ENCODE peak calls at places on chromosomes 13 and 19, in six cellular contexts. F, Y, R, M, P and J are unnamed samples.

GRCh38 chr19:3950871-3951861 is 18.3 kb downstream of the NMRK2 start:
- DNase-seq in R (no peak), Y (peak; percentile 81), F (no peak), M (no peak), P (no peak), J (no peak)

GRCh38 chr19:39470724-39471339 is 9.8 kb upstream of the TIMM50 start:
- DNase-seq in F (no peak), M (no peak), Y (no peak), P (no peak), R (no peak), J (no peak)

GRCh38 chr13:92590503-92590908 is 636.1 kb upstream of the GPC6 start:
- DNase-seq in F (no peak), Y (no peak), P (no peak), R (no peak), M (no peak), J (no peak)

GRCh38 chr19:33394723-33395560 is 21.4 kb downstream of the CEBPG start:
- DNase-seq in R (no peak), M (no peak), P (no peak), F (no peak), Y (no peak), J (no peak)

GRCh38 chr13:19822673-19823072 is 39.9 kb upstream of the PSPC1 start:
- DNase-seq in F (no peak), Y (no peak), M (no peak), R (no peak), P (no peak), J (no peak)

GRCh38 chr19:14167594-14168138 is 31.3 kb upstream of the ASF1B start:
- DNase-seq in P (no peak), R (no peak), F (no peak), M (no peak), Y (no peak), J (no peak)

GRCh38 chr19:42276821-42277220 is 7.8 kb downstream of the CIC start:
- DNase-seq in Y (no peak), P (no peak), F (no peak), R (no peak), M (no peak), J (no peak)

GRCh38 chr19:50628146-50628545 is 11.5 kb downstream of the SYT3 start:
- DNase-seq in F (no peak), P (no peak), R (no peak), Y (no peak), M (no peak), J (no peak)

GRCh38 chr13:31051999-31052398 is 109.7 kb downstream of the HSPH1 start:
- DNase-seq in M (no peak), F (no peak), P (peak; percentile 28), Y (no peak), R (no peak), J (peak; percentile 30)

GRCh38 chr13:66345988-66346387 is 884.1 kb downstream of the PCDH9 start:
- DNase-seq in F (no peak), M (no peak), Y (no peak), R (no peak), P (no peak), J (no peak)

GRCh38 chr19:39160523-39160861 is 34.9 kb downstream of the PAK4 start:
- DNase-seq in Y (no peak), F (no peak), P (no peak), M (no peak), R (no peak), J (no peak)

GRCh38 chr19:38900220-38900629 is 456 bp downstream of the NFKBIB start:
- DNase-seq in F (no peak), Y (no peak), P (no peak), M (no peak), R (no peak), J (peak; percentile 16)

GRCh38 chr19:10842788-10843187 is 5.4 kb upstream of the C19orf38 start:
- DNase-seq in M (no peak), R (no peak), F (no peak), P (no peak), Y (peak; percentile 2), J (no peak)

GRCh38 chr13:79581870-79582315 is 100.9 kb downstream of the NDFIP2 start:
- DNase-seq in M (no peak), Y (no peak), F (no peak), P (peak; percentile 2), R (no peak), J (no peak)

GRCh38 chr13:48504606-48505369 is 28.1 kb downstream of the RCBTB2 start:
- DNase-seq in Y (no peak), P (no peak), M (no peak), F (no peak), R (no peak), J (peak; percentile 8)
- TF ChIP-seq ZNF274 in Y (no peak), P (no peak), M (no peak), F (no peak), R (no peak), J (no peak)

GRCh38 chr19:8004001-8004400 is 1.4 kb downstream of the ELAVL1 start:
- DNase-seq in M (no peak), Y (no peak), R (no peak), P (no peak), F (no peak), J (no peak)
- H3K4me3 ChIP-seq in M (peak overlapping the region; percentile 100), Y (peak overlapping the region; percentile 78), R (peak overlapping the region; percentile 63), P (peak overlapping the region; percentile 87), F (peak overlapping the region; percentile 92), J (peak overlapping the region; percentile 69)

DNA sequence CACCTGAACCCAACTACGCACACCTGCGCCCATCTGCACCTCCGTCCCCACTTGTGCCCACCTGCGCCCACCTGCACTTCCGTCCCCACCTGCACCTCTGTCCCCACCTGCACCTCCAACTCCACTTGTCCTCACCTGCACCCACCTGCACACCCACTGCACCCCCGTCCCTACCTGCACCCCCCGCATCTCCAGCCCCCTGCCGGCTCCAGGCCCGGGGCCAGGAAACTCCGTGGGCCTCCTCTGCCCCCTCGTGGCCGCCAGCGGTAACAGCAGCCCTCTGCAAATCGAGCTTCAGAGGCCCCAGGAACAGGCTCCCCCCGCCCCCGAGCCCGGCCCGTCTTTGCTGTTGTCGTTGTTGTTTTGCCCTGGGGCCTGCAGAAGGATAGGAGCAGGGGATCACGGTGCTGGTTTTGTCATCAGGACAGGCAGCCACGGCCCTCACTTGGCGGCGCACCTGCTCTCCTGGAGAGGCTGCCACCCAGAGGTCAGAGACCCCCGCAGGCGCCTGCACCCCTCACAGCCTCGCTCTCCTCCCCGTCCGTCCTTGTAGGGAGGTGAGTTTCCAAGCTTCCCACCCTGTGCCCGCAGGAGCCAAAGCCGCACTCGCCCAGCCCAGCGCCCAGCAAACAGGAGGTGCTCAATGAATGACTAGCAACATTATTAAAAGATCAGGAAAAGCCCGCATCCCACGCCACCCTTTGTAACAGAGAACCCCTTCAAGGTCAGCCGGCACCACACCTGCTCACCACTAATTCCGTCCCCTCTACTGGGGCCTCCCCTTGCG is 65.4 kb downstream of the GNG7 start:
- DNase-seq in P (no peak), R (peak; percentile 89), Y (peak; percentile 87), M (peak; percentile 34), F (no peak), J (peak; percentile 47)
- H3K9ac ChIP-seq in P (no peak overlapping the region), R (no peak overlapping the region), Y (no peak overlapping the region), M (no peak overlapping the region), F (no peak overlapping the region), J (peak overlapping the region; percentile 50)

GRCh38 chr19:12596927-12597548 is 13.6 kb downstream of the ZNF490 start:
- DNase-seq in Y (no peak), R (no peak), F (no peak), P (no peak), M (no peak), J (peak; percentile 44)

GRCh38 chr19:12597594-12597993 is 13.0 kb downstream of the ZNF490 start:
- DNase-seq in R (no peak), M (no peak), Y (no peak), F (no peak), P (no peak), J (no peak)

GRCh38 chr19:12596485-12596884 is 14.1 kb downstream of the ZNF490 start:
- DNase-seq in P (no peak), M (no peak), F (no peak), R (no peak), Y (no peak), J (no peak)
- TF ChIP-seq ZNF274 in P (no peak), M (no peak), F (no peak), R (no peak), Y (no peak), J (no peak)

DNA sequence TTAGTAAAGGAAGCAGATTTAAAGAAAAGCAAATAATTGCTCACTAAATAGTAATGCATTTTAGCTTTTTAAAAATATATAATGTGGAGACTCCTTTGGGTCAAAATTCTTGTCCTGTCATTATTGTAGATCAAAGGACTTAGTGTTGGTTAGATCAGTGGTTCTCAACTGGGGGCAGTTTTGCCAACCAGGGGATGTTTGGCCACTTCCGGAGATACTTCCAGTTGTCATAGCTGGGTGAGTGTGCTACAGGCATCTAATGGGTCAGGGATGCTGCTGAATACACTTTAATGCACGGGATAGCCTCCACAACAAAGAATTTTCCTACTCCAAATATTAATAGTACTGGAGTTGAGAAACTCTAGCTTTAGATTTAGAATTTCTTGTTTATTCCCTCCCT is 126.8 kb downstream of the LMO7 start:
- DNase-seq in P (no peak), F (peak; percentile 24), M (peak; percentile 26), R (no peak), Y (no peak), J (no peak)
- H3K4me3 ChIP-seq in P (no peak overlapping the region), F (peak overlapping the region; percentile 37), M (peak overlapping the region; percentile 72), R (no peak overlapping the region), Y (no peak overlapping the region), J (no peak overlapping the region)

GRCh38 chr19:45952691-45953505 is 20.8 kb downstream of the NOVA2 start:
- DNase-seq in M (no peak), R (peak; percentile 96), Y (peak; percentile 89), P (no peak), F (no peak), J (peak; percentile 65)
- H3K9ac ChIP-seq in M (no peak overlapping the region), R (no peak overlapping the region), Y (no peak overlapping the region), P (no peak overlapping the region), F (no peak overlapping the region), J (peak overlapping the region; percentile 69)

DNA sequence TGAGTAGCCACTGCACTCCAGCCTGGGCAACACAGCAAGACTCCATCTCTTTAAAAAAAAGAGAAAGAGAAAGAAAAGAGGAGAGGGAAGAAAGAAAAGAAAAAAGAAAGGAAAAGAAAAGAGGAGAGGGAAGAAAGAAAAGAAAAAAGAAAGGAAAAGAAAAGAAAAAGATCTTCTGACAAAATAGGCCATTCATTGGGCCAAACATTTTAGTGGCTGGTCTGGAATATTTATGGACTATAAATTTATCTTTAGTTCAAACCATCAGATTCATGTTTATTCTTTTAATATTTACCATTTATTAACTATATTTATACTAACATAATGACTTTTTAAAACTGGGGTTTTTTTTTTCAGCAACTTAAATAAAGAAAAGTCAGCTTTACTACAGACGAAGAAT is 85.6 kb upstream of the KLF5 start:
- DNase-seq in P (no peak), Y (no peak), F (no peak), M (no peak), R (no peak), J (no peak)
- TF ChIP-seq ZNF274 in P (no peak), Y (no peak), F (no peak), M (no peak), R (no peak), J (no peak)

GRCh38 chr19:35612224-35612558 is 344 bp upstream of the HAUS5 start:
- DNase-seq in F (no peak), M (no peak), R (no peak), P (no peak), Y (no peak), J (no peak)
- H3K4me3 ChIP-seq in F (peak overlapping the region; percentile 74), M (peak overlapping the region; percentile 80), R (peak overlapping the region; percentile 22), P (peak overlapping the region; percentile 31), Y (peak overlapping the region; percentile 85), J (peak overlapping the region; percentile 66)